ENCODE peak calls at places on chromosomes 7 and 10, in ten cellular contexts. Z is fibroblast of mammary gland, F is hepatocyte, H is colonic mucosa, Q is PC-9, K is Panc1, U is Peyer's patch, L is kidney, A is AG04449, I is fibroblast of lung. M is an unnamed sample.

GRCh38 chr10:36172054-36172531 is 530.0 kb upstream of the FZD8 start:
- DNase-seq in Z (peak; percentile 64), F (no peak), H (no peak), Q (no peak), K (no peak), U (no peak), L (no peak), A (peak; percentile 46), I (peak; percentile 72), M (peak; percentile 77)

GRCh38 chr10:80599424-80599847 is 61.7 kb downstream of the SH2D4B start:
- DNase-seq in Z (peak; percentile 53), F (peak; percentile 74), H (peak; percentile 25), Q (peak; percentile 5), K (peak; percentile 30), U (no peak), L (no peak), A (no peak), I (peak; percentile 7), M (peak; percentile 62)

GRCh38 chr7:152072451-152072850 is 47.0 kb downstream of the GALNT11 start:
- DNase-seq in Z (no peak), F (no peak), H (no peak), Q (no peak), K (no peak), U (no peak), L (no peak), A (no peak), I (no peak), M (no peak)

GRCh38 chr10:126124923-126125322 is 228.6 kb downstream of the FANK1 start:
- DNase-seq in Z (no peak), F (no peak), H (peak; percentile 0), Q (no peak), K (no peak), U (no peak), L (no peak), A (no peak), I (peak; percentile 42), M (no peak)

GRCh38 chr10:128047991-128048826 is 78.0 kb downstream of the MKI67 start:
- DNase-seq in Z (peak; percentile 53), F (peak; percentile 39), H (peak; percentile 39), Q (no peak), K (no peak), U (peak; percentile 55), L (peak; percentile 63), A (no peak), I (peak; percentile 64), M (peak; percentile 91)

GRCh38 chr10:88903715-88904114 is 23.7 kb downstream of the STAMBPL1 start:
- DNase-seq in Z (no peak), F (peak; percentile 31), H (peak; percentile 71), Q (no peak), K (no peak), U (no peak), L (no peak), A (no peak), I (no peak), M (no peak)

GRCh38 chr7:98387136-98387535 is 13.8 kb downstream of the BAIAP2L1 start:
- DNase-seq in Z (no peak), F (no peak), H (no peak), Q (no peak), K (no peak), U (no peak), L (no peak), A (no peak), I (no peak), M (no peak)

GRCh38 chr10:125073996-125074395 is 86.4 kb downstream of the CTBP2 start:
- DNase-seq in Z (no peak), F (no peak), H (no peak), Q (no peak), K (no peak), U (no peak), L (no peak), A (no peak), I (no peak), M (no peak)

GRCh38 chr10:95214793-95215192 is 20.8 kb downstream of the ACSM6 start:
- DNase-seq in Z (peak; percentile 56), F (no peak), H (no peak), Q (no peak), K (peak; percentile 79), U (no peak), L (no peak), A (no peak), I (peak; percentile 74), M (peak; percentile 33)

GRCh38 chr7:93432130-93432529 is 142.4 kb downstream of the CALCR start:
- DNase-seq in Z (no peak), F (no peak), H (no peak), Q (no peak), K (no peak), U (no peak), L (no peak), A (no peak), I (no peak), M (no peak)

GRCh38 chr7:155950898-155951553 is 138.8 kb upstream of the SHH start:
- DNase-seq in Z (no peak), F (no peak), H (no peak), Q (peak; percentile 11), K (no peak), U (no peak), L (no peak), A (no peak), I (no peak), M (peak; percentile 2)

GRCh38 chr7:152756126-152756525 is 3.4 kb upstream of the ACTR3B start:
- DNase-seq in Z (peak; percentile 57), F (no peak), H (no peak), Q (no peak), K (no peak), U (no peak), L (no peak), A (no peak), I (no peak), M (no peak)

GRCh38 chr7:72467237-72467636 is 55.1 kb upstream of the CALN1 start:
- DNase-seq in Z (no peak), F (no peak), H (no peak), Q (no peak), K (no peak), U (no peak), L (no peak), A (no peak), I (no peak), M (no peak)

DNA sequence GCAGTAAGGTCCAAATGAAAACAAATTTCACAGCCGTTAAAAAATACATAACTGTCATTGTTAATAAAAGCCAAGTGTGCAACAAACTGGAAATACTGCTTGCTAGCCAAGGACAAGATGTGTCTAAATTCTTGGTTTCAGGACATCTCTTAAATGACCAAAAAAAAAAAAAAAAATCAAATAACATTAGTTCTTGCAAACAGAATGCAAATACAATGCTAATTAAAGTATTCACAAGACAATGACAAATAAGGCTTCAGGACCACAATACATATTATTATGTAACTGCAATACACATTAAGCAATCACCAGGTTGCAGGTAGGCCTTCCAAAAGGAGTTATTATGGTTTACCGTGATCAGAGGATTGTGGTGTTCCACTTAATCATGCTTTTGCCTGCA is 3.6 kb downstream of the ARHGAP21 start:
- DNase-seq in Z (no peak), F (no peak), H (no peak), Q (no peak), K (no peak), U (no peak), L (no peak), A (no peak), I (no peak), M (no peak)
- H3K4me3 ChIP-seq in Z (peak overlapping the region; percentile 80), F (peak overlapping the region; percentile 87), H (peak overlapping the region; percentile 60), Q (peak overlapping the region; percentile 87), K (peak overlapping the region; percentile 77), U (peak overlapping the region; percentile 92), L (peak overlapping the region; percentile 48), A (peak overlapping the region; percentile 83), I (peak overlapping the region; percentile 88), M (peak overlapping the region; percentile 87)

DNA sequence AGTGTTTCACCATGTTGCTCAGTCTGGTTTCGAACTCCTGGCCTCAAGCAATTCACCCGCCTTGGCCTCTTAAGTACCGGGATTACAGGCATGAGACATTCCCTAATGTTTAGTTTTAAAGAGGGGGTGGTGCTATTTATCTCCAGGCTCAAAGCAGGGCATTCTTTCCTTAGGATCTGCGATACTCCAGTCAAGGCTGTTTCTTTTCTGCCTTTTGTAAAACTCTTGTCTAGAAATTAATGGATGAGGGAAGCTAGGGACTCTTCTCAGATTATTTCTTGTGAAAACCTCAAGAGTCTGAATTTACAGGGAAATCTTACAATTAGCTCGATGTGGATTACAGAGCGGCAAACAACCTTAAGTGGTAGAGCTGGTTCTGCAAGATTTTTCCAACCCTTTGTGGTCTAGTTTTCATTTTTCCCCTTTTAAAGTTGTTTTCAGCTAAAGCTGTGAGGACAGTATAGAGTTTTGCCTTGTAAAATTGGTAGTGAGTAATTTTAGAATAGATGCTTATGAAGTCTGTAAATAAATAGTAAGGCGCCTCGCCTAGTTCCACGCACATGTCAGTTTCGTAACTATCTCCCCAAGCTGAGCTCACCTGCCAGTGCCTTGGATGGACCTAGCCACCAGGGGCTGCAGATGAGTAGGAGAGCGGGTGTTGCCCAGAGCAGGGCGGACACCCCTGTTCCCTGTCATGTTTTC is 53.1 kb downstream of the CUX1 start:
- DNase-seq in Z (no peak), F (peak; percentile 77), H (peak; percentile 62), Q (peak; percentile 76), K (no peak), U (no peak), L (no peak), A (no peak), I (peak; percentile 21), M (no peak)
- TF ChIP-seq CTCF in Z (no peak), F (peak; percentile 42), H (peak; percentile 17), Q (peak; percentile 64), K (no peak), U (peak; percentile 44), L (no peak), A (no peak), I (no peak), M (no peak)

GRCh38 chr10:79148452-79149344 is 79.9 kb downstream of the ZMIZ1 start:
- DNase-seq in Z (peak; percentile 76), F (peak; percentile 46), H (peak; percentile 69), Q (peak; percentile 86), K (no peak), U (peak; percentile 22), L (peak; percentile 90), A (no peak), I (peak; percentile 71), M (no peak)
- H3K4me3 ChIP-seq in Z (no peak overlapping the region), F (no peak overlapping the region), H (no peak overlapping the region), Q (peak overlapping the region; percentile 29), K (no peak overlapping the region), U (no peak overlapping the region), L (no peak overlapping the region), A (no peak overlapping the region), I (no peak overlapping the region), M (no peak overlapping the region)

GRCh38 chr7:129094501-129094900 is 39.6 kb upstream of the TNPO3 start:
- DNase-seq in Z (no peak), F (no peak), H (no peak), Q (no peak), K (no peak), U (no peak), L (no peak), A (no peak), I (no peak), M (no peak)

GRCh38 chr7:129095258-129095657 is 40.3 kb upstream of the TNPO3 start:
- DNase-seq in Z (no peak), F (no peak), H (no peak), Q (no peak), K (no peak), U (peak; percentile 61), L (no peak), A (no peak), I (no peak), M (no peak)

GRCh38 chr7:129101746-129102145 is 42.8 kb upstream of the TSPAN33 start:
- DNase-seq in Z (peak; percentile 58), F (no peak), H (no peak), Q (no peak), K (no peak), U (no peak), L (no peak), A (no peak), I (no peak), M (no peak)

GRCh38 chr7:129100827-129101166 is 43.7 kb upstream of the TSPAN33 start:
- DNase-seq in Z (no peak), F (no peak), H (no peak), Q (no peak), K (no peak), U (no peak), L (no peak), A (no peak), I (no peak), M (no peak)

GRCh38 chr7:129098409-129099084 is 43.6 kb upstream of the TNPO3 start:
- DNase-seq in Z (no peak), F (no peak), H (no peak), Q (no peak), K (no peak), U (no peak), L (no peak), A (no peak), I (no peak), M (no peak)
- TF ChIP-seq CTCF in Z (no peak), F (no peak), H (no peak), Q (no peak), K (no peak), U (no peak), L (no peak), A (no peak), I (no peak), M (no peak)